ENCODE peak calls at places on chromosomes 2 and 18, in seven cellular contexts. One of them, this sample, is unnamed.

GRCh38 chr2:74223941-74224770 is 25.7 kb downstream of the MTHFD2 start:
- DNase-seq in HepG2: no peak
- DNase-seq in HCT116: no peak
- DNase-seq in GM12878: no peak
- DNase-seq in A549: no peak
- DNase-seq in K562: no peak
- DNase-seq in GM23338: no peak
- DNase-seq in this sample: no peak

GRCh38 chr2:226888378-226888915 is 52.6 kb downstream of the RHBDD1 start:
- DNase-seq in A549: no peak
- DNase-seq in HCT116: no peak
- DNase-seq in GM23338: no peak
- DNase-seq in GM12878: no peak
- DNase-seq in HepG2: no peak
- DNase-seq in K562: no peak
- DNase-seq in this sample: no peak

GRCh38 chr2:169509955-169510354 is 453 bp downstream of the KLHL41 start:
- DNase-seq in HCT116: no peak
- DNase-seq in GM12878: no peak
- DNase-seq in K562: peak
- DNase-seq in GM23338: no peak
- DNase-seq in HepG2: no peak
- DNase-seq in A549: no peak
- DNase-seq in this sample: no peak

GRCh38 chr2:50951416-50951815 is 80.5 kb downstream of the NRXN1 start:
- DNase-seq in HCT116: no peak
- DNase-seq in HepG2: no peak
- DNase-seq in A549: no peak
- DNase-seq in GM23338: no peak
- DNase-seq in K562: no peak
- DNase-seq in GM12878: no peak
- DNase-seq in this sample: no peak

GRCh38 chr2:13005761-13006336 is 289.1 kb downstream of the TRIB2 start:
- DNase-seq in HCT116: no peak
- DNase-seq in K562: no peak
- DNase-seq in HepG2: no peak
- DNase-seq in GM12878: no peak
- DNase-seq in GM23338: no peak
- DNase-seq in A549: no peak
- DNase-seq in this sample: no peak

GRCh38 chr2:8743261-8743660 is 61.4 kb downstream of the ID2 start:
- DNase-seq in GM12878: no peak
- DNase-seq in HepG2: no peak
- DNase-seq in GM23338: no peak
- DNase-seq in A549: no peak
- DNase-seq in K562: no peak
- DNase-seq in HCT116: no peak
- DNase-seq in this sample: no peak

GRCh38 chr18:48669180-48669675 is 130.4 kb downstream of the CTIF start:
- DNase-seq in A549: no peak
- DNase-seq in K562: no peak
- DNase-seq in HCT116: no peak
- DNase-seq in GM23338: no peak
- DNase-seq in HepG2: no peak
- DNase-seq in GM12878: no peak
- DNase-seq in this sample: no peak

GRCh38 chr2:236662231-236663160 is 92.9 kb downstream of the ACKR3 start:
- DNase-seq in GM23338: no peak
- DNase-seq in HepG2: no peak
- DNase-seq in HCT116: no peak
- DNase-seq in K562: no peak
- DNase-seq in GM12878: no peak
- DNase-seq in A549: no peak
- DNase-seq in this sample: no peak

GRCh38 chr2:231704017-231704416 is 4.3 kb upstream of the PTMA start:
- DNase-seq in HepG2: no peak
- DNase-seq in GM23338: no peak
- DNase-seq in K562: no peak
- DNase-seq in HCT116: no peak
- DNase-seq in GM12878: no peak
- DNase-seq in A549: no peak
- DNase-seq in this sample: no peak

GRCh38 chr18:33128581-33128980 is 311.9 kb downstream of the CCDC178 start:
- DNase-seq in GM23338: no peak
- DNase-seq in K562: no peak
- DNase-seq in HepG2: no peak
- DNase-seq in GM12878: no peak
- DNase-seq in HCT116: no peak
- DNase-seq in A549: no peak
- DNase-seq in this sample: no peak

GRCh38 chr2:192347542-192347941 is 152.8 kb upstream of the TMEFF2 start:
- DNase-seq in K562: no peak
- DNase-seq in HCT116: no peak
- DNase-seq in HepG2: no peak
- DNase-seq in A549: no peak
- DNase-seq in GM23338: no peak
- DNase-seq in GM12878: no peak
- DNase-seq in this sample: no peak

GRCh38 chr2:217404236-217404760 is 544.4 kb upstream of the TNP1 start:
- DNase-seq in HepG2: no peak
- DNase-seq in GM12878: no peak
- DNase-seq in A549: no peak
- DNase-seq in HCT116: no peak
- DNase-seq in K562: no peak
- DNase-seq in GM23338: no peak
- DNase-seq in this sample: no peak

GRCh38 chr18:21853020-21853419 is 112.4 kb downstream of the MIB1 start:
- DNase-seq in A549: no peak
- DNase-seq in GM12878: peak
- DNase-seq in K562: no peak
- DNase-seq in HepG2: no peak
- DNase-seq in HCT116: no peak
- DNase-seq in GM23338: peak
- DNase-seq in this sample: no peak
- TF ChIP-seq REST in A549: no peak
- TF ChIP-seq REST in GM12878: no peak
- TF ChIP-seq REST in K562: no peak
- TF ChIP-seq REST in HepG2: no peak
- TF ChIP-seq REST in HCT116: no peak
- TF ChIP-seq REST in GM23338: no peak
- TF ChIP-seq REST in this sample: no peak

GRCh38 chr2:134307334-134307733 is 53.5 kb downstream of the MGAT5 start:
- DNase-seq in HepG2: no peak
- DNase-seq in HCT116: no peak
- DNase-seq in GM12878: no peak
- DNase-seq in K562: no peak
- DNase-seq in A549: no peak
- DNase-seq in GM23338: no peak
- DNase-seq in this sample: no peak
- H3K4me2 ChIP-seq in HepG2: no peak
- H3K4me2 ChIP-seq in HCT116: no peak
- H3K4me2 ChIP-seq in GM12878: no peak
- H3K4me2 ChIP-seq in K562: no peak
- H3K4me2 ChIP-seq in A549: no peak
- H3K4me2 ChIP-seq in GM23338: no peak
- H3K4me2 ChIP-seq in this sample: no peak

DNA sequence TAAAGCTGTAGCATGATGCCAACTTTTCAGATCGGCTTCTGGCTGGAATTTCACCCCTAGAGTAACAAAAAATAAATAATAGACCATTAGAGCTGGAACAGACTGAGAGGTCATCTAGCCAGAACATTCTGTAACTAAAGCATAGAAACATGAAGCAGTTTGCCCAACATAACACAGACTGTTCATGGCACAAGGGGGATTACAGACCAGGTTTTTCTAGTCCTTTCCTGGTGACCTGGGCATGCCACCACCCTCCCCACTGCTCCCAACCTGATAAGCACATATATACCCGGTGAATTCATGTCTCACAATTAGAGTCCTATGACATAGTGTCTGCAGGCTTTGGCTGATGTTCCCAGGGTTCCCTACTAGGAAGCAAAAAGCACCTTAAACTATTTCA is 116.4 kb upstream of the PPP1CB start:
- DNase-seq in A549: no peak
- DNase-seq in GM12878: no peak
- DNase-seq in K562: no peak
- DNase-seq in GM23338: no peak
- DNase-seq in HCT116: no peak
- DNase-seq in HepG2: no peak
- DNase-seq in this sample: no peak
- TF ChIP-seq REST in A549: no peak
- TF ChIP-seq REST in GM12878: no peak
- TF ChIP-seq REST in K562: no peak
- TF ChIP-seq REST in GM23338: no peak
- TF ChIP-seq REST in HCT116: no peak
- TF ChIP-seq REST in HepG2: no peak
- TF ChIP-seq REST in this sample: no peak

DNA sequence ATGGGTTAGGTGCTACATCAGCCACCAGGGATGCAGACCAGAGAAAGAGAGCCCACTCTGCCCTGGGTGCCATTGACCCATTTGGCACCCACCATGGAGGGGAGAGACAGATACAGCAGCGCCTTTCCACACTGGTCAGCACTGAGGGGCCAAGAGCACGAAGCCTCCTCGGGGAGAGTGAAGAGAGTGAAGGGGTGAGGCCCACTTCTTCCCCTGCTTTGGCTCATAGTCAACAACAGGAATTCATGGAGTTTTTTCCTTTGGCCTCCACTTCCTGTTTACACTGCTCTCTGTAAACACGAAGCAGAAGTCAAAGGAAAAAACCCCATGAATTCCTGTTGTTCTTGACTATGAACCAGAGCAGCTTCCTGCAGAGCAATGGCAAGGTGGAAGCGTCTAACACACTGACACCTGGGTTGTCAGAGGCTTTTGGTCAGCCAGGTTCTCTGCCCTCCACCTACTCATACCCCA is 80.0 kb downstream of the CCDC93 start:
- DNase-seq in HepG2: peak
- DNase-seq in HCT116: no peak
- DNase-seq in GM12878: no peak
- DNase-seq in A549: no peak
- DNase-seq in K562: no peak
- DNase-seq in GM23338: peak
- DNase-seq in this sample: no peak
- H3K4me2 ChIP-seq in HepG2: peak
- H3K4me2 ChIP-seq in HCT116: no peak
- H3K4me2 ChIP-seq in GM12878: no peak
- H3K4me2 ChIP-seq in A549: no peak
- H3K4me2 ChIP-seq in K562: no peak
- H3K4me2 ChIP-seq in GM23338: no peak
- H3K4me2 ChIP-seq in this sample: no peak

DNA sequence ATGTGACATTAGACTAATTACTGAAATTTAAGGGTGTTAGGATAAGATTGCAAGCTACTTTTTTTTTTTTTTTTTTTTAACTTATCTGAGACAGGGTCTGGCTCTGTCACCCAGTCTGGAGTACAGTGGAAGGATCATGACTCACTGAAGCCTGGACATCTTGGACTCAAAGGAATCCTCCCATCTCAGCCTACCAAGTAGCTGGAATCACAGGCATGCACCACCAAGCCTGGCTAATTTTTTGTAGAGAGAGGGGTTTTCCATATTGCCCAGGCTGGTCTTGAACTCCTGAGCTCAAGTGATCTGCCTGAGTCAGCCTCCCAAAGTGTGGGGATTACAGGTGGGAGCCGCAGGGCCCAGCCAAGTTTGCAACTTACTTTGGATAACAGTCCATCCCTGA is 1246.0 kb upstream of the ZEB2 start:
- DNase-seq in K562: no peak
- DNase-seq in HepG2: no peak
- DNase-seq in A549: no peak
- DNase-seq in GM12878: no peak
- DNase-seq in HCT116: no peak
- DNase-seq in GM23338: no peak
- DNase-seq in this sample: no peak
- TF ChIP-seq REST in K562: no peak
- TF ChIP-seq REST in HepG2: no peak
- TF ChIP-seq REST in A549: no peak
- TF ChIP-seq REST in GM12878: no peak
- TF ChIP-seq REST in HCT116: no peak
- TF ChIP-seq REST in GM23338: no peak
- TF ChIP-seq REST in this sample: no peak

GRCh38 chr2:207090389-207090788 is 75.4 kb downstream of the KLF7 start:
- DNase-seq in K562: no peak
- DNase-seq in HepG2: no peak
- DNase-seq in A549: no peak
- DNase-seq in GM12878: no peak
- DNase-seq in GM23338: no peak
- DNase-seq in HCT116: no peak
- DNase-seq in this sample: no peak

GRCh38 chr2:207093234-207093633 is 72.5 kb downstream of the KLF7 start:
- DNase-seq in GM12878: no peak
- DNase-seq in A549: no peak
- DNase-seq in K562: no peak
- DNase-seq in HepG2: no peak
- DNase-seq in GM23338: peak
- DNase-seq in HCT116: no peak
- DNase-seq in this sample: no peak

GRCh38 chr2:207092803-207093202 is 72.9 kb downstream of the KLF7 start:
- DNase-seq in A549: no peak
- DNase-seq in K562: no peak
- DNase-seq in GM23338: no peak
- DNase-seq in GM12878: no peak
- DNase-seq in HepG2: no peak
- DNase-seq in HCT116: no peak
- DNase-seq in this sample: no peak

GRCh38 chr2:207091928-207092327 is 73.8 kb downstream of the KLF7 start:
- DNase-seq in GM23338: no peak
- DNase-seq in HCT116: no peak
- DNase-seq in GM12878: no peak
- DNase-seq in A549: no peak
- DNase-seq in HepG2: no peak
- DNase-seq in K562: no peak
- DNase-seq in this sample: no peak

GRCh38 chr2:207091175-207091574 is 74.6 kb downstream of the KLF7 start:
- DNase-seq in A549: no peak
- DNase-seq in GM12878: no peak
- DNase-seq in HepG2: no peak
- DNase-seq in K562: no peak
- DNase-seq in GM23338: no peak
- DNase-seq in HCT116: no peak
- DNase-seq in this sample: no peak
- H3K4me2 ChIP-seq in A549: no peak
- H3K4me2 ChIP-seq in GM12878: no peak
- H3K4me2 ChIP-seq in HepG2: no peak
- H3K4me2 ChIP-seq in K562: no peak
- H3K4me2 ChIP-seq in GM23338: no peak
- H3K4me2 ChIP-seq in HCT116: no peak
- H3K4me2 ChIP-seq in this sample: no peak

DNA sequence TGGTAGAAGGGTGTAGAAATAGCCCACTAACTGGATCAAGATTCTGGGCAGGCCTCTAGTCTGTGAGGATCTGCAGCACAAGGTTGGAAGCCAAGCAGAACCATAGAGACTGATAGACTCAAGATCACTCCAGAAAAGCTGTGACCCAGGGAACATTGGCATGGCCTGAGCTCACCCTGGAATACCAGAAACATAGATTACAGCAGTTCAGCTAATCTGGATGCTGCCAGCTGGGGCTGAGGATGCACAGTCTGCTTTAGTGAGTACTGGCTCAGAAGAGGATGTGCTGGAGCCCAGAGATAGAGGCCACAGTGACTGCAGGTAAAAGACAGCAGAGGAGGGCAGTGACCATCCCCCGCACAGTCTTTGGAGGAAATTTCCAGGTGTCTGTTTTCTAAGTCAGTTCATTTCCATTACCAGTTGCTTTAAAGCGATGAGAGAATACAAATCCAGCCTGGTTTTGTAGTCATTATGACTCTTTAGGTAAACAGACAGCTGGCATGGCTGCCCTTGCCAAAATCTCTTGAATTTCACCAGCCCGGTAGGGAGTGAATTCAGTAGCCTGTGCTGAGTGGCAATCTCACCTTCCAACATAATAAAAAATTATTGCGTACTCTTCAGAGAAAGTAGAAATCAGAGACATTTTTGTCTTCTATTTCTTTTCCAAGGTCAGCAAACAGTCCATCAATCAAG is 119.2 kb downstream of the ANTXR1 start:
- DNase-seq in HepG2: no peak
- DNase-seq in GM12878: no peak
- DNase-seq in A549: no peak
- DNase-seq in K562: no peak
- DNase-seq in GM23338: no peak
- DNase-seq in HCT116: no peak
- DNase-seq in this sample: no peak
- TF ChIP-seq REST in HepG2: no peak
- TF ChIP-seq REST in GM12878: no peak
- TF ChIP-seq REST in A549: no peak
- TF ChIP-seq REST in K562: no peak
- TF ChIP-seq REST in GM23338: no peak
- TF ChIP-seq REST in HCT116: no peak
- TF ChIP-seq REST in this sample: no peak